ENCODE peak calls at places on chromosome 7, in six cellular contexts. T is NCI-H2029 treated with DMSO at 0.1 percent for 48 hours; J is stomach; N is DMS53; E is naive thymus-derived CD8-positive, alpha-beta T cell; S is GM06990. K is an unnamed sample.

GRCh38 chr7:89023146-89023545 is 227.6 kb upstream of the TEX47 start:
- DNase-seq in T (no peak), J (no peak), N (no peak), E (no peak), S (no peak), K (no peak)

GRCh38 chr7:142476077-142476476 is 218.2 kb upstream of the PRSS58 start:
- DNase-seq in T (no peak), J (no peak), N (no peak), E (no peak), S (no peak), K (no peak)

GRCh38 chr7:40288827-40289226 is 154.0 kb downstream of the SUGCT start:
- DNase-seq in T (no peak), J (no peak), N (no peak), E (no peak), S (no peak), K (no peak)

GRCh38 chr7:70480913-70481579 is 650.9 kb upstream of the GALNT17 start:
- DNase-seq in T (no peak), J (no peak), N (no peak), E (no peak), S (no peak), K (no peak)

GRCh38 chr7:30543815-30544525 is 39.3 kb upstream of the GGCT start:
- DNase-seq in T (no peak), J (no peak), N (no peak), E (no peak), S (no peak), K (no peak)

GRCh38 chr7:155644971-155645509 is 579 bp downstream of the RBM33 start:
- DNase-seq in T (no peak), J (peak; percentile 32), N (peak; percentile 68), E (peak; percentile 14), S (no peak), K (no peak)

GRCh38 chr7:127189074-127189473 is 63.7 kb downstream of the GRM8 start:
- DNase-seq in T (peak; percentile 94), J (no peak), N (peak; percentile 99), E (no peak), S (no peak), K (no peak)

GRCh38 chr7:55255501-55256445 is 109.4 kb upstream of the LANCL2 start:
- DNase-seq in T (peak; percentile 47), J (peak; percentile 90), N (peak; percentile 90), E (peak; percentile 22), S (peak; percentile 85), K (peak; percentile 74)

GRCh38 chr7:101952355-101953247 is 135.2 kb downstream of the CUX1 start:
- DNase-seq in T (no peak), J (no peak), N (no peak), E (no peak), S (no peak), K (no peak)

GRCh38 chr7:86733783-86734182 is 90.1 kb downstream of the GRM3 start:
- DNase-seq in T (peak; percentile 27), J (no peak), N (peak; percentile 81), E (no peak), S (no peak), K (no peak)

GRCh38 chr7:73646785-73647724 is 20.6 kb upstream of the VPS37D start:
- DNase-seq in T (no peak), J (no peak), N (no peak), E (no peak), S (no peak), K (no peak)

GRCh38 chr7:131546583-131547111 is 9.8 kb downstream of the PODXL start:
- DNase-seq in T (peak; percentile 29), J (no peak), N (peak; percentile 66), E (peak; percentile 17), S (no peak), K (no peak)

GRCh38 chr7:106644999-106645398 is 16.0 kb downstream of the CCDC71L start:
- DNase-seq in T (no peak), J (no peak), N (no peak), E (no peak), S (no peak), K (no peak)

GRCh38 chr7:157235357-157236018 is 96.8 kb downstream of the UBE3C start:
- DNase-seq in T (no peak), J (no peak), N (no peak), E (no peak), S (no peak), K (no peak)

GRCh38 chr7:16564909-16565426 is 38.3 kb downstream of the LRRC72 start:
- DNase-seq in T (peak; percentile 58), J (no peak), N (peak; percentile 88), E (no peak), S (no peak), K (peak; percentile 47)

GRCh38 chr7:99834382-99834781 is 6.6 kb downstream of the CYP3A43 start:
- DNase-seq in T (no peak), J (no peak), N (no peak), E (no peak), S (no peak), K (no peak)

GRCh38 chr7:132561763-132562162 is 14.5 kb downstream of the PLXNA4 start:
- DNase-seq in T (no peak), J (no peak), N (no peak), E (no peak), S (no peak), K (no peak)

GRCh38 chr7:88357794-88358533 is 51.3 kb upstream of the STEAP4 start:
- DNase-seq in T (no peak), J (no peak), N (peak; percentile 81), E (no peak), S (no peak), K (no peak)

GRCh38 chr7:100483101-100483727 is 513 bp upstream of the NYAP1 start:
- DNase-seq in T (no peak), J (peak; percentile 77), N (peak; percentile 80), E (peak; percentile 76), S (peak; percentile 82), K (no peak)

GRCh38 chr7:87797798-87798403 is 78.3 kb downstream of the SLC25A40 start:
- DNase-seq in T (peak; percentile 25), J (no peak), N (peak; percentile 84), E (no peak), S (peak; percentile 11), K (peak; percentile 69)

GRCh38 chr7:104008107-104008506 is 18.6 kb upstream of the RELN start:
- DNase-seq in T (no peak), J (no peak), N (no peak), E (no peak), S (no peak), K (no peak)

GRCh38 chr7:36441344-36442022 is 51.8 kb downstream of the ANLN start:
- DNase-seq in T (no peak), J (no peak), N (no peak), E (no peak), S (no peak), K (no peak)

GRCh38 chr7:14385074-14385473 is 395.6 kb upstream of the ETV1 start:
- DNase-seq in T (no peak), J (no peak), N (no peak), E (no peak), S (no peak), K (no peak)

GRCh38 chr7:104650991-104651680 is 322.7 kb downstream of the LHFPL3 start:
- DNase-seq in T (no peak), J (no peak), N (no peak), E (no peak), S (no peak), K (no peak)

GRCh38 chr7:106041140-106041717 is 70.9 kb downstream of the SYPL1 start:
- DNase-seq in T (peak; percentile 21), J (peak; percentile 42), N (peak; percentile 86), E (no peak), S (no peak), K (no peak)

GRCh38 chr7:110397927-110398660 is 692.8 kb upstream of the LRRN3 start:
- DNase-seq in T (no peak), J (no peak), N (no peak), E (no peak), S (no peak), K (no peak)

GRCh38 chr7:156461881-156462665 is 178.5 kb upstream of the RNF32 start:
- DNase-seq in T (peak; percentile 42), J (peak; percentile 70), N (no peak), E (no peak), S (no peak), K (no peak)

GRCh38 chr7:115812796-115813195 is 217.8 kb downstream of the TFEC start:
- DNase-seq in T (no peak), J (no peak), N (no peak), E (no peak), S (no peak), K (no peak)

K was measured in DMS 273 treated with DMSO at 0.1 percent for 48 hours.